ENCODE peak calls at places on chromosomes 13 and 19, in nine cellular contexts. One of them, this sample, is unnamed.

GRCh38 chr13:22187329-22187728 is 516.5 kb downstream of the FGF9 start:
- DNase-seq in stimulated activated CD4-positive, alpha-beta T cell treated with anti-CD3 and anti-CD28 coated beads, Interleukin-15, amount 100 ng/mL, for 24 hours: no peak
- DNase-seq in tibial artery: no peak
- DNase-seq in omental fat pad: no peak
- DNase-seq in GDM1: no peak
- DNase-seq in Peyer's patch: no peak
- DNase-seq in stimulated activated naive CD8-positive, alpha-beta T cell treated with anti-CD3 and anti-CD28 coated beads, Interleukin-15, Interleukin-2, amounts not matched to agents 100 U/mL and 50 U/mL, for 24 hours: no peak
- DNase-seq in activated CD4-positive, alpha-beta memory T cell treated with anti-CD3 and anti-CD28 coated beads, Interleukin-2, amount 10 ng/mL, durations not matched to agents 7 days and 5 days: no peak
- DNase-seq in activated CD4-positive, alpha-beta T cell treated with anti-CD3 and anti-CD28 coated beads, Interleukin-2, amount 50 U/mL, for 4 hours: no peak
- DNase-seq in this sample: no peak

GRCh38 chr19:1923319-1923718 is 17.7 kb upstream of the CSNK1G2 start:
- DNase-seq in stimulated activated naive CD8-positive, alpha-beta T cell treated with anti-CD3 and anti-CD28 coated beads, Interleukin-15, Interleukin-2, amounts not matched to agents 100 U/mL and 50 U/mL, for 24 hours: no peak
- DNase-seq in tibial artery: no peak
- DNase-seq in activated CD4-positive, alpha-beta memory T cell treated with anti-CD3 and anti-CD28 coated beads, Interleukin-2, amount 10 ng/mL, durations not matched to agents 7 days and 5 days: peak
- DNase-seq in omental fat pad: no peak
- DNase-seq in GDM1: no peak
- DNase-seq in Peyer's patch: peak
- DNase-seq in stimulated activated CD4-positive, alpha-beta T cell treated with anti-CD3 and anti-CD28 coated beads, Interleukin-15, amount 100 ng/mL, for 24 hours: peak
- DNase-seq in activated CD4-positive, alpha-beta T cell treated with anti-CD3 and anti-CD28 coated beads, Interleukin-2, amount 50 U/mL, for 4 hours: peak
- DNase-seq in this sample: no peak

GRCh38 chr19:39307822-39308530 is 11.8 kb downstream of the IFNL1 start:
- DNase-seq in tibial artery: peak
- DNase-seq in activated CD4-positive, alpha-beta T cell treated with anti-CD3 and anti-CD28 coated beads, Interleukin-2, amount 50 U/mL, for 4 hours: no peak
- DNase-seq in Peyer's patch: no peak
- DNase-seq in stimulated activated CD4-positive, alpha-beta T cell treated with anti-CD3 and anti-CD28 coated beads, Interleukin-15, amount 100 ng/mL, for 24 hours: no peak
- DNase-seq in stimulated activated naive CD8-positive, alpha-beta T cell treated with anti-CD3 and anti-CD28 coated beads, Interleukin-15, Interleukin-2, amounts not matched to agents 100 U/mL and 50 U/mL, for 24 hours: no peak
- DNase-seq in activated CD4-positive, alpha-beta memory T cell treated with anti-CD3 and anti-CD28 coated beads, Interleukin-2, amount 10 ng/mL, durations not matched to agents 7 days and 5 days: no peak
- DNase-seq in omental fat pad: no peak
- DNase-seq in GDM1: no peak
- DNase-seq in this sample: peak

GRCh38 chr13:35894636-35895035 is 236.5 kb downstream of the DCLK1 start:
- DNase-seq in stimulated activated CD4-positive, alpha-beta T cell treated with anti-CD3 and anti-CD28 coated beads, Interleukin-15, amount 100 ng/mL, for 24 hours: no peak
- DNase-seq in activated CD4-positive, alpha-beta T cell treated with anti-CD3 and anti-CD28 coated beads, Interleukin-2, amount 50 U/mL, for 4 hours: no peak
- DNase-seq in Peyer's patch: no peak
- DNase-seq in GDM1: no peak
- DNase-seq in activated CD4-positive, alpha-beta memory T cell treated with anti-CD3 and anti-CD28 coated beads, Interleukin-2, amount 10 ng/mL, durations not matched to agents 7 days and 5 days: no peak
- DNase-seq in stimulated activated naive CD8-positive, alpha-beta T cell treated with anti-CD3 and anti-CD28 coated beads, Interleukin-15, Interleukin-2, amounts not matched to agents 100 U/mL and 50 U/mL, for 24 hours: no peak
- DNase-seq in omental fat pad: no peak
- DNase-seq in tibial artery: no peak
- DNase-seq in this sample: no peak

GRCh38 chr13:105410602-105411001 is 1124.9 kb downstream of the EFNB2 start:
- DNase-seq in GDM1: no peak
- DNase-seq in stimulated activated naive CD8-positive, alpha-beta T cell treated with anti-CD3 and anti-CD28 coated beads, Interleukin-15, Interleukin-2, amounts not matched to agents 100 U/mL and 50 U/mL, for 24 hours: peak
- DNase-seq in activated CD4-positive, alpha-beta memory T cell treated with anti-CD3 and anti-CD28 coated beads, Interleukin-2, amount 10 ng/mL, durations not matched to agents 7 days and 5 days: peak
- DNase-seq in omental fat pad: no peak
- DNase-seq in Peyer's patch: no peak
- DNase-seq in activated CD4-positive, alpha-beta T cell treated with anti-CD3 and anti-CD28 coated beads, Interleukin-2, amount 50 U/mL, for 4 hours: no peak
- DNase-seq in stimulated activated CD4-positive, alpha-beta T cell treated with anti-CD3 and anti-CD28 coated beads, Interleukin-15, amount 100 ng/mL, for 24 hours: peak
- DNase-seq in tibial artery: no peak
- DNase-seq in this sample: peak

GRCh38 chr19:57830071-57830602 is at the start of gene ZNF587B:
- DNase-seq in stimulated activated CD4-positive, alpha-beta T cell treated with anti-CD3 and anti-CD28 coated beads, Interleukin-15, amount 100 ng/mL, for 24 hours: peak
- DNase-seq in tibial artery: peak
- DNase-seq in activated CD4-positive, alpha-beta T cell treated with anti-CD3 and anti-CD28 coated beads, Interleukin-2, amount 50 U/mL, for 4 hours: peak
- DNase-seq in Peyer's patch: peak
- DNase-seq in omental fat pad: peak
- DNase-seq in activated CD4-positive, alpha-beta memory T cell treated with anti-CD3 and anti-CD28 coated beads, Interleukin-2, amount 10 ng/mL, durations not matched to agents 7 days and 5 days: peak
- DNase-seq in stimulated activated naive CD8-positive, alpha-beta T cell treated with anti-CD3 and anti-CD28 coated beads, Interleukin-15, Interleukin-2, amounts not matched to agents 100 U/mL and 50 U/mL, for 24 hours: peak
- DNase-seq in GDM1: no peak
- DNase-seq in this sample: peak

GRCh38 chr13:74251778-74252519 is 117.7 kb upstream of the KLF12 start:
- DNase-seq in Peyer's patch: no peak
- DNase-seq in activated CD4-positive, alpha-beta memory T cell treated with anti-CD3 and anti-CD28 coated beads, Interleukin-2, amount 10 ng/mL, durations not matched to agents 7 days and 5 days: no peak
- DNase-seq in stimulated activated naive CD8-positive, alpha-beta T cell treated with anti-CD3 and anti-CD28 coated beads, Interleukin-15, Interleukin-2, amounts not matched to agents 100 U/mL and 50 U/mL, for 24 hours: no peak
- DNase-seq in GDM1: no peak
- DNase-seq in tibial artery: no peak
- DNase-seq in activated CD4-positive, alpha-beta T cell treated with anti-CD3 and anti-CD28 coated beads, Interleukin-2, amount 50 U/mL, for 4 hours: no peak
- DNase-seq in stimulated activated CD4-positive, alpha-beta T cell treated with anti-CD3 and anti-CD28 coated beads, Interleukin-15, amount 100 ng/mL, for 24 hours: no peak
- DNase-seq in omental fat pad: no peak
- DNase-seq in this sample: no peak

GRCh38 chr19:5038631-5039271 is 69.8 kb downstream of the KDM4B start:
- DNase-seq in activated CD4-positive, alpha-beta T cell treated with anti-CD3 and anti-CD28 coated beads, Interleukin-2, amount 50 U/mL, for 4 hours: no peak
- DNase-seq in GDM1: no peak
- DNase-seq in stimulated activated naive CD8-positive, alpha-beta T cell treated with anti-CD3 and anti-CD28 coated beads, Interleukin-15, Interleukin-2, amounts not matched to agents 100 U/mL and 50 U/mL, for 24 hours: no peak
- DNase-seq in activated CD4-positive, alpha-beta memory T cell treated with anti-CD3 and anti-CD28 coated beads, Interleukin-2, amount 10 ng/mL, durations not matched to agents 7 days and 5 days: no peak
- DNase-seq in omental fat pad: no peak
- DNase-seq in tibial artery: no peak
- DNase-seq in stimulated activated CD4-positive, alpha-beta T cell treated with anti-CD3 and anti-CD28 coated beads, Interleukin-15, amount 100 ng/mL, for 24 hours: peak
- DNase-seq in Peyer's patch: no peak
- DNase-seq in this sample: peak

GRCh38 chr13:26323127-26323526 is 69.2 kb downstream of the CDK8 start:
- DNase-seq in tibial artery: no peak
- DNase-seq in Peyer's patch: no peak
- DNase-seq in stimulated activated naive CD8-positive, alpha-beta T cell treated with anti-CD3 and anti-CD28 coated beads, Interleukin-15, Interleukin-2, amounts not matched to agents 100 U/mL and 50 U/mL, for 24 hours: no peak
- DNase-seq in stimulated activated CD4-positive, alpha-beta T cell treated with anti-CD3 and anti-CD28 coated beads, Interleukin-15, amount 100 ng/mL, for 24 hours: no peak
- DNase-seq in GDM1: no peak
- DNase-seq in activated CD4-positive, alpha-beta memory T cell treated with anti-CD3 and anti-CD28 coated beads, Interleukin-2, amount 10 ng/mL, durations not matched to agents 7 days and 5 days: no peak
- DNase-seq in omental fat pad: no peak
- DNase-seq in activated CD4-positive, alpha-beta T cell treated with anti-CD3 and anti-CD28 coated beads, Interleukin-2, amount 50 U/mL, for 4 hours: no peak
- DNase-seq in this sample: no peak

GRCh38 chr19:1862424-1863307 is 713 bp downstream of the KLF16 start:
- DNase-seq in activated CD4-positive, alpha-beta T cell treated with anti-CD3 and anti-CD28 coated beads, Interleukin-2, amount 50 U/mL, for 4 hours: peak
- DNase-seq in stimulated activated naive CD8-positive, alpha-beta T cell treated with anti-CD3 and anti-CD28 coated beads, Interleukin-15, Interleukin-2, amounts not matched to agents 100 U/mL and 50 U/mL, for 24 hours: peak
- DNase-seq in GDM1: peak
- DNase-seq in activated CD4-positive, alpha-beta memory T cell treated with anti-CD3 and anti-CD28 coated beads, Interleukin-2, amount 10 ng/mL, durations not matched to agents 7 days and 5 days: peak
- DNase-seq in omental fat pad: no peak
- DNase-seq in tibial artery: no peak
- DNase-seq in Peyer's patch: no peak
- DNase-seq in stimulated activated CD4-positive, alpha-beta T cell treated with anti-CD3 and anti-CD28 coated beads, Interleukin-15, amount 100 ng/mL, for 24 hours: peak
- DNase-seq in this sample: peak

GRCh38 chr13:109809216-109809890 is 23.0 kb upstream of the IRS2 start:
- DNase-seq in tibial artery: no peak
- DNase-seq in GDM1: no peak
- DNase-seq in omental fat pad: no peak
- DNase-seq in Peyer's patch: no peak
- DNase-seq in stimulated activated CD4-positive, alpha-beta T cell treated with anti-CD3 and anti-CD28 coated beads, Interleukin-15, amount 100 ng/mL, for 24 hours: no peak
- DNase-seq in stimulated activated naive CD8-positive, alpha-beta T cell treated with anti-CD3 and anti-CD28 coated beads, Interleukin-15, Interleukin-2, amounts not matched to agents 100 U/mL and 50 U/mL, for 24 hours: no peak
- DNase-seq in activated CD4-positive, alpha-beta memory T cell treated with anti-CD3 and anti-CD28 coated beads, Interleukin-2, amount 10 ng/mL, durations not matched to agents 7 days and 5 days: no peak
- DNase-seq in activated CD4-positive, alpha-beta T cell treated with anti-CD3 and anti-CD28 coated beads, Interleukin-2, amount 50 U/mL, for 4 hours: no peak
- DNase-seq in this sample: no peak

GRCh38 chr13:80224468-80224867 is 116.5 kb downstream of the SPRY2 start:
- DNase-seq in activated CD4-positive, alpha-beta memory T cell treated with anti-CD3 and anti-CD28 coated beads, Interleukin-2, amount 10 ng/mL, durations not matched to agents 7 days and 5 days: no peak
- DNase-seq in GDM1: no peak
- DNase-seq in activated CD4-positive, alpha-beta T cell treated with anti-CD3 and anti-CD28 coated beads, Interleukin-2, amount 50 U/mL, for 4 hours: no peak
- DNase-seq in Peyer's patch: no peak
- DNase-seq in omental fat pad: no peak
- DNase-seq in tibial artery: no peak
- DNase-seq in stimulated activated CD4-positive, alpha-beta T cell treated with anti-CD3 and anti-CD28 coated beads, Interleukin-15, amount 100 ng/mL, for 24 hours: no peak
- DNase-seq in stimulated activated naive CD8-positive, alpha-beta T cell treated with anti-CD3 and anti-CD28 coated beads, Interleukin-15, Interleukin-2, amounts not matched to agents 100 U/mL and 50 U/mL, for 24 hours: no peak
- DNase-seq in this sample: no peak